ENCODE peak calls at places on chromosome 16, in nine cellular contexts. One of them, this sample, is unnamed.

GRCh38 chr16:48165961-48166578 is 10.3 kb upstream of the ABCC12 start:
- DNase-seq in endothelial cell of umbilical vein: no peak
- DNase-seq in fibroblast of lung: no peak
- DNase-seq in Caco-2: no peak
- DNase-seq in CD8-positive, alpha-beta memory T cell: no peak
- DNase-seq in NCI-H446: no peak
- DNase-seq in HEK293T: no peak
- DNase-seq in brain microvascular endothelial cell: peak; percentile 7
- DNase-seq in skeletal muscle cell: no peak
- DNase-seq in this sample: no peak

GRCh38 chr16:49580751-49581303 is 207.2 kb downstream of the C16orf78 start:
- DNase-seq in endothelial cell of umbilical vein: no peak
- DNase-seq in fibroblast of lung: peak; percentile 11
- DNase-seq in Caco-2: no peak
- DNase-seq in CD8-positive, alpha-beta memory T cell: no peak
- DNase-seq in NCI-H446: no peak
- DNase-seq in HEK293T: no peak
- DNase-seq in brain microvascular endothelial cell: no peak
- DNase-seq in skeletal muscle cell: no peak
- DNase-seq in this sample: no peak

GRCh38 chr16:74742051-74742481 is 32.6 kb downstream of the FA2H start:
- DNase-seq in endothelial cell of umbilical vein: no peak
- DNase-seq in fibroblast of lung: peak; percentile 47
- DNase-seq in Caco-2: no peak
- DNase-seq in CD8-positive, alpha-beta memory T cell: no peak
- DNase-seq in NCI-H446: no peak
- DNase-seq in HEK293T: no peak
- DNase-seq in brain microvascular endothelial cell: no peak
- DNase-seq in skeletal muscle cell: peak; percentile 60
- DNase-seq in this sample: no peak

GRCh38 chr16:57810197-57811024 is 8.1 kb upstream of the KIFC3 start:
- DNase-seq in endothelial cell of umbilical vein: peak; percentile 89
- DNase-seq in fibroblast of lung: peak; percentile 83
- DNase-seq in Caco-2: peak; percentile 97
- DNase-seq in CD8-positive, alpha-beta memory T cell: peak; percentile 91
- DNase-seq in NCI-H446: peak; percentile 17
- DNase-seq in HEK293T: no peak
- DNase-seq in brain microvascular endothelial cell: peak; percentile 79
- DNase-seq in skeletal muscle cell: peak; percentile 36
- DNase-seq in this sample: peak; percentile 47

GRCh38 chr16:75486014-75486404 is 9.2 kb downstream of the CHST6 start:
- DNase-seq in endothelial cell of umbilical vein: no peak
- DNase-seq in fibroblast of lung: no peak
- DNase-seq in Caco-2: peak; percentile 60
- DNase-seq in CD8-positive, alpha-beta memory T cell: no peak
- DNase-seq in NCI-H446: no peak
- DNase-seq in HEK293T: no peak
- DNase-seq in brain microvascular endothelial cell: no peak
- DNase-seq in skeletal muscle cell: no peak
- DNase-seq in this sample: no peak

GRCh38 chr16:78503501-78504110 is 404.2 kb downstream of the WWOX start:
- DNase-seq in endothelial cell of umbilical vein: peak; percentile 20
- DNase-seq in fibroblast of lung: peak; percentile 45
- DNase-seq in Caco-2: peak; percentile 44
- DNase-seq in CD8-positive, alpha-beta memory T cell: peak; percentile 52
- DNase-seq in NCI-H446: no peak
- DNase-seq in HEK293T: peak; percentile 48
- DNase-seq in brain microvascular endothelial cell: peak; percentile 65
- DNase-seq in skeletal muscle cell: no peak
- DNase-seq in this sample: peak; percentile 36

GRCh38 chr16:30741461-30741914 is 6.7 kb upstream of the PHKG2 start:
- DNase-seq in endothelial cell of umbilical vein: peak; percentile 83
- DNase-seq in fibroblast of lung: peak; percentile 91
- DNase-seq in Caco-2: peak; percentile 63
- DNase-seq in CD8-positive, alpha-beta memory T cell: no peak
- DNase-seq in NCI-H446: no peak
- DNase-seq in HEK293T: no peak
- DNase-seq in brain microvascular endothelial cell: peak; percentile 81
- DNase-seq in skeletal muscle cell: peak; percentile 34
- DNase-seq in this sample: no peak

GRCh38 chr16:70444249-70445063 is 5.6 kb upstream of the ST3GAL2 start:
- DNase-seq in endothelial cell of umbilical vein: no peak
- DNase-seq in fibroblast of lung: no peak
- DNase-seq in Caco-2: peak; percentile 81
- DNase-seq in CD8-positive, alpha-beta memory T cell: no peak
- DNase-seq in NCI-H446: no peak
- DNase-seq in HEK293T: no peak
- DNase-seq in brain microvascular endothelial cell: no peak
- DNase-seq in skeletal muscle cell: no peak
- DNase-seq in this sample: no peak

GRCh38 chr16:28107232-28107631 is 43.7 kb upstream of the GSG1L start:
- DNase-seq in endothelial cell of umbilical vein: no peak
- DNase-seq in fibroblast of lung: no peak
- DNase-seq in Caco-2: no peak
- DNase-seq in CD8-positive, alpha-beta memory T cell: no peak
- DNase-seq in NCI-H446: no peak
- DNase-seq in HEK293T: no peak
- DNase-seq in brain microvascular endothelial cell: no peak
- DNase-seq in skeletal muscle cell: no peak
- DNase-seq in this sample: no peak

GRCh38 chr16:68272501-68273209 is 8.3 kb downstream of the SLC7A6 start:
- DNase-seq in endothelial cell of umbilical vein: no peak
- DNase-seq in fibroblast of lung: no peak
- DNase-seq in Caco-2: no peak
- DNase-seq in CD8-positive, alpha-beta memory T cell: peak; percentile 73
- DNase-seq in NCI-H446: no peak
- DNase-seq in HEK293T: no peak
- DNase-seq in brain microvascular endothelial cell: no peak
- DNase-seq in skeletal muscle cell: no peak
- DNase-seq in this sample: no peak

GRCh38 chr16:77214411-77215138 is 15.4 kb downstream of the SYCE1L start:
- DNase-seq in endothelial cell of umbilical vein: no peak
- DNase-seq in fibroblast of lung: no peak
- DNase-seq in Caco-2: no peak
- DNase-seq in CD8-positive, alpha-beta memory T cell: no peak
- DNase-seq in NCI-H446: no peak
- DNase-seq in HEK293T: no peak
- DNase-seq in brain microvascular endothelial cell: no peak
- DNase-seq in skeletal muscle cell: no peak
- DNase-seq in this sample: no peak

GRCh38 chr16:67841198-67841815 is 813 bp upstream of the THAP11 start:
- DNase-seq in endothelial cell of umbilical vein: no peak
- DNase-seq in fibroblast of lung: no peak
- DNase-seq in Caco-2: no peak
- DNase-seq in CD8-positive, alpha-beta memory T cell: no peak
- DNase-seq in NCI-H446: no peak
- DNase-seq in HEK293T: no peak
- DNase-seq in brain microvascular endothelial cell: no peak
- DNase-seq in skeletal muscle cell: no peak
- DNase-seq in this sample: no peak

GRCh38 chr16:82062645-82063058 is 27.6 kb downstream of the HSD17B2 start:
- DNase-seq in endothelial cell of umbilical vein: no peak
- DNase-seq in fibroblast of lung: peak; percentile 40
- DNase-seq in Caco-2: no peak
- DNase-seq in CD8-positive, alpha-beta memory T cell: no peak
- DNase-seq in NCI-H446: no peak
- DNase-seq in HEK293T: no peak
- DNase-seq in brain microvascular endothelial cell: no peak
- DNase-seq in skeletal muscle cell: peak; percentile 45
- DNase-seq in this sample: no peak

GRCh38 chr16:8691728-8692127 is 17.3 kb downstream of the ABAT start:
- DNase-seq in endothelial cell of umbilical vein: no peak
- DNase-seq in fibroblast of lung: no peak
- DNase-seq in Caco-2: no peak
- DNase-seq in CD8-positive, alpha-beta memory T cell: no peak
- DNase-seq in NCI-H446: no peak
- DNase-seq in HEK293T: no peak
- DNase-seq in brain microvascular endothelial cell: no peak
- DNase-seq in skeletal muscle cell: no peak
- DNase-seq in this sample: no peak

GRCh38 chr16:56206951-56207350 is 15.7 kb downstream of the GNAO1 start:
- DNase-seq in endothelial cell of umbilical vein: no peak
- DNase-seq in fibroblast of lung: no peak
- DNase-seq in Caco-2: no peak
- DNase-seq in CD8-positive, alpha-beta memory T cell: no peak
- DNase-seq in NCI-H446: no peak
- DNase-seq in HEK293T: no peak
- DNase-seq in brain microvascular endothelial cell: no peak
- DNase-seq in skeletal muscle cell: no peak
- DNase-seq in this sample: no peak

GRCh38 chr16:22641030-22641671 is 130.5 kb downstream of the NPIPB5 start:
- DNase-seq in endothelial cell of umbilical vein: peak; percentile 37
- DNase-seq in fibroblast of lung: peak; percentile 34
- DNase-seq in Caco-2: no peak
- DNase-seq in CD8-positive, alpha-beta memory T cell: no peak
- DNase-seq in NCI-H446: no peak
- DNase-seq in HEK293T: no peak
- DNase-seq in brain microvascular endothelial cell: peak; percentile 65
- DNase-seq in skeletal muscle cell: peak; percentile 9
- DNase-seq in this sample: peak; percentile 19

GRCh38 chr16:49833055-49833454 is 22.9 kb downstream of the ZNF423 start:
- DNase-seq in endothelial cell of umbilical vein: peak; percentile 77
- DNase-seq in fibroblast of lung: no peak
- DNase-seq in Caco-2: no peak
- DNase-seq in CD8-positive, alpha-beta memory T cell: no peak
- DNase-seq in NCI-H446: no peak
- DNase-seq in HEK293T: no peak
- DNase-seq in brain microvascular endothelial cell: no peak
- DNase-seq in skeletal muscle cell: no peak
- DNase-seq in this sample: no peak

GRCh38 chr16:138049-138417 is 440 bp downstream of the NPRL3 start:
- DNase-seq in endothelial cell of umbilical vein: peak; percentile 18
- DNase-seq in fibroblast of lung: peak; percentile 6
- DNase-seq in Caco-2: peak; percentile 45
- DNase-seq in CD8-positive, alpha-beta memory T cell: no peak
- DNase-seq in NCI-H446: no peak
- DNase-seq in HEK293T: no peak
- DNase-seq in brain microvascular endothelial cell: peak; percentile 1
- DNase-seq in skeletal muscle cell: no peak
- DNase-seq in this sample: peak; percentile 57

GRCh38 chr16:89257757-89258465 is 40.4 kb downstream of the ZNF778 start:
- DNase-seq in endothelial cell of umbilical vein: no peak
- DNase-seq in fibroblast of lung: no peak
- DNase-seq in Caco-2: no peak
- DNase-seq in CD8-positive, alpha-beta memory T cell: no peak
- DNase-seq in NCI-H446: no peak
- DNase-seq in HEK293T: no peak
- DNase-seq in brain microvascular endothelial cell: no peak
- DNase-seq in skeletal muscle cell: no peak
- DNase-seq in this sample: no peak

GRCh38 chr16:15819046-15819445 is 37.8 kb downstream of the MYH11 start:
- DNase-seq in endothelial cell of umbilical vein: no peak
- DNase-seq in fibroblast of lung: no peak
- DNase-seq in Caco-2: no peak
- DNase-seq in CD8-positive, alpha-beta memory T cell: no peak
- DNase-seq in NCI-H446: no peak
- DNase-seq in HEK293T: no peak
- DNase-seq in brain microvascular endothelial cell: no peak
- DNase-seq in skeletal muscle cell: no peak
- DNase-seq in this sample: no peak

GRCh38 chr16:76696876-76697275 is 419.7 kb downstream of the CNTNAP4 start:
- DNase-seq in endothelial cell of umbilical vein: no peak
- DNase-seq in fibroblast of lung: no peak
- DNase-seq in Caco-2: no peak
- DNase-seq in CD8-positive, alpha-beta memory T cell: no peak
- DNase-seq in NCI-H446: no peak
- DNase-seq in HEK293T: no peak
- DNase-seq in brain microvascular endothelial cell: no peak
- DNase-seq in skeletal muscle cell: no peak
- DNase-seq in this sample: no peak

GRCh38 chr16:4077083-4077714 is 39.0 kb downstream of the ADCY9 start:
- DNase-seq in endothelial cell of umbilical vein: no peak
- DNase-seq in fibroblast of lung: peak; percentile 22
- DNase-seq in Caco-2: no peak
- DNase-seq in CD8-positive, alpha-beta memory T cell: no peak
- DNase-seq in NCI-H446: no peak
- DNase-seq in HEK293T: no peak
- DNase-seq in brain microvascular endothelial cell: no peak
- DNase-seq in skeletal muscle cell: no peak
- DNase-seq in this sample: no peak

GRCh38 chr16:69017036-69017783 is 88.2 kb upstream of the HAS3 start:
- DNase-seq in endothelial cell of umbilical vein: peak; percentile 92
- DNase-seq in fibroblast of lung: peak; percentile 85
- DNase-seq in Caco-2: no peak
- DNase-seq in CD8-positive, alpha-beta memory T cell: no peak
- DNase-seq in NCI-H446: no peak
- DNase-seq in HEK293T: no peak
- DNase-seq in brain microvascular endothelial cell: peak; percentile 54
- DNase-seq in skeletal muscle cell: no peak
- DNase-seq in this sample: no peak

GRCh38 chr16:79449067-79449466 is 151.5 kb downstream of the MAF start:
- DNase-seq in endothelial cell of umbilical vein: no peak
- DNase-seq in fibroblast of lung: no peak
- DNase-seq in Caco-2: no peak
- DNase-seq in CD8-positive, alpha-beta memory T cell: no peak
- DNase-seq in NCI-H446: no peak
- DNase-seq in HEK293T: no peak
- DNase-seq in brain microvascular endothelial cell: no peak
- DNase-seq in skeletal muscle cell: no peak
- DNase-seq in this sample: no peak

GRCh38 chr16:89054261-89054661 is 39.4 kb upstream of the ACSF3 start:
- DNase-seq in endothelial cell of umbilical vein: no peak
- DNase-seq in fibroblast of lung: no peak
- DNase-seq in Caco-2: no peak
- DNase-seq in CD8-positive, alpha-beta memory T cell: no peak
- DNase-seq in NCI-H446: no peak
- DNase-seq in HEK293T: no peak
- DNase-seq in brain microvascular endothelial cell: no peak
- DNase-seq in skeletal muscle cell: no peak
- DNase-seq in this sample: no peak

GRCh38 chr16:49365711-49366509 is 7.7 kb upstream of the C16orf78 start:
- DNase-seq in endothelial cell of umbilical vein: no peak
- DNase-seq in fibroblast of lung: no peak
- DNase-seq in Caco-2: no peak
- DNase-seq in CD8-positive, alpha-beta memory T cell: no peak
- DNase-seq in NCI-H446: peak; percentile 5
- DNase-seq in HEK293T: no peak
- DNase-seq in brain microvascular endothelial cell: no peak
- DNase-seq in skeletal muscle cell: no peak
- DNase-seq in this sample: no peak

GRCh38 chr16:27708651-27709050 is 158.7 kb downstream of the KATNIP start:
- DNase-seq in endothelial cell of umbilical vein: no peak
- DNase-seq in fibroblast of lung: no peak
- DNase-seq in Caco-2: no peak
- DNase-seq in CD8-positive, alpha-beta memory T cell: no peak
- DNase-seq in NCI-H446: no peak
- DNase-seq in HEK293T: no peak
- DNase-seq in brain microvascular endothelial cell: no peak
- DNase-seq in skeletal muscle cell: no peak
- DNase-seq in this sample: no peak

GRCh38 chr16:82936941-82937551 is 310.3 kb downstream of the CDH13 start:
- DNase-seq in endothelial cell of umbilical vein: peak; percentile 98
- DNase-seq in fibroblast of lung: peak; percentile 85
- DNase-seq in Caco-2: no peak
- DNase-seq in CD8-positive, alpha-beta memory T cell: no peak
- DNase-seq in NCI-H446: no peak
- DNase-seq in HEK293T: no peak
- DNase-seq in brain microvascular endothelial cell: peak; percentile 89
- DNase-seq in skeletal muscle cell: peak; percentile 48
- DNase-seq in this sample: no peak

GRCh38 chr16:8763083-8763482 is 34.4 kb downstream of the TMEM186 start:
- DNase-seq in endothelial cell of umbilical vein: no peak
- DNase-seq in fibroblast of lung: no peak
- DNase-seq in Caco-2: no peak
- DNase-seq in CD8-positive, alpha-beta memory T cell: no peak
- DNase-seq in NCI-H446: no peak
- DNase-seq in HEK293T: no peak
- DNase-seq in brain microvascular endothelial cell: no peak
- DNase-seq in skeletal muscle cell: no peak
- DNase-seq in this sample: no peak